ENCODE peak calls at places on chromosomes 6 and 20, in nine cellular contexts. One of them, this sample, is unnamed.

GRCh38 chr6:87803784-87804183 is 101.8 kb upstream of the AKIRIN2 start:
- DNase-seq in stimulated activated CD4-positive, alpha-beta T cell treated with anti-CD3 and anti-CD28 coated beads, Interleukin-1b, Interleukin-23, amount 100 ng/mL, for 1 hour: no peak
- DNase-seq in activated T-helper 9 cell treated with anti-CD3 and anti-CD28 coated beads, Interleukin-2, amount 50 U/mL, for 16 hours: no peak
- DNase-seq in activated gamma-delta T cell treated with Interleukin-2 at 50 U/mL for 16 hours: no peak
- DNase-seq in NCI-H1930: no peak
- DNase-seq in amniotic epithelial cell: no peak
- DNase-seq in occipital lobe: no peak
- DNase-seq in cardiac fibroblast: no peak
- DNase-seq in cerebellum: no peak
- DNase-seq in this sample: no peak

GRCh38 chr6:37021356-37022129 is 16.1 kb downstream of the FGD2 start:
- DNase-seq in stimulated activated CD4-positive, alpha-beta T cell treated with anti-CD3 and anti-CD28 coated beads, Interleukin-1b, Interleukin-23, amount 100 ng/mL, for 1 hour: peak; percentile 38
- DNase-seq in NCI-H1930: no peak
- DNase-seq in occipital lobe: no peak
- DNase-seq in cardiac fibroblast: peak; percentile 64
- DNase-seq in cerebellum: no peak
- DNase-seq in amniotic epithelial cell: peak; percentile 45
- DNase-seq in activated gamma-delta T cell treated with Interleukin-2 at 50 U/mL for 16 hours: peak; percentile 70
- DNase-seq in activated T-helper 9 cell treated with anti-CD3 and anti-CD28 coated beads, Interleukin-2, amount 50 U/mL, for 16 hours: peak; percentile 47
- DNase-seq in this sample: peak; percentile 10

GRCh38 chr6:26415791-26416190 is 13.7 kb downstream of the BTN3A1 start:
- DNase-seq in cardiac fibroblast: peak; percentile 15
- DNase-seq in NCI-H1930: no peak
- DNase-seq in stimulated activated CD4-positive, alpha-beta T cell treated with anti-CD3 and anti-CD28 coated beads, Interleukin-1b, Interleukin-23, amount 100 ng/mL, for 1 hour: no peak
- DNase-seq in occipital lobe: no peak
- DNase-seq in activated T-helper 9 cell treated with anti-CD3 and anti-CD28 coated beads, Interleukin-2, amount 50 U/mL, for 16 hours: no peak
- DNase-seq in activated gamma-delta T cell treated with Interleukin-2 at 50 U/mL for 16 hours: no peak
- DNase-seq in cerebellum: no peak
- DNase-seq in amniotic epithelial cell: no peak
- DNase-seq in this sample: no peak

GRCh38 chr6:125910518-125910917 is 46.1 kb upstream of the HINT3 start:
- DNase-seq in occipital lobe: no peak
- DNase-seq in activated gamma-delta T cell treated with Interleukin-2 at 50 U/mL for 16 hours: no peak
- DNase-seq in NCI-H1930: no peak
- DNase-seq in amniotic epithelial cell: peak; percentile 93
- DNase-seq in stimulated activated CD4-positive, alpha-beta T cell treated with anti-CD3 and anti-CD28 coated beads, Interleukin-1b, Interleukin-23, amount 100 ng/mL, for 1 hour: no peak
- DNase-seq in cardiac fibroblast: peak; percentile 80
- DNase-seq in cerebellum: no peak
- DNase-seq in activated T-helper 9 cell treated with anti-CD3 and anti-CD28 coated beads, Interleukin-2, amount 50 U/mL, for 16 hours: no peak
- DNase-seq in this sample: peak; percentile 43

GRCh38 chr20:23293689-23294088 is 56.9 kb upstream of the NXT1 start:
- DNase-seq in activated T-helper 9 cell treated with anti-CD3 and anti-CD28 coated beads, Interleukin-2, amount 50 U/mL, for 16 hours: no peak
- DNase-seq in stimulated activated CD4-positive, alpha-beta T cell treated with anti-CD3 and anti-CD28 coated beads, Interleukin-1b, Interleukin-23, amount 100 ng/mL, for 1 hour: no peak
- DNase-seq in amniotic epithelial cell: no peak
- DNase-seq in activated gamma-delta T cell treated with Interleukin-2 at 50 U/mL for 16 hours: no peak
- DNase-seq in occipital lobe: no peak
- DNase-seq in NCI-H1930: no peak
- DNase-seq in cardiac fibroblast: no peak
- DNase-seq in cerebellum: peak; percentile 51
- DNase-seq in this sample: no peak

GRCh38 chr6:24145690-24146131 is 19.7 kb downstream of the NRSN1 start:
- DNase-seq in NCI-H1930: no peak
- DNase-seq in cerebellum: no peak
- DNase-seq in cardiac fibroblast: no peak
- DNase-seq in stimulated activated CD4-positive, alpha-beta T cell treated with anti-CD3 and anti-CD28 coated beads, Interleukin-1b, Interleukin-23, amount 100 ng/mL, for 1 hour: no peak
- DNase-seq in amniotic epithelial cell: no peak
- DNase-seq in occipital lobe: no peak
- DNase-seq in activated T-helper 9 cell treated with anti-CD3 and anti-CD28 coated beads, Interleukin-2, amount 50 U/mL, for 16 hours: no peak
- DNase-seq in activated gamma-delta T cell treated with Interleukin-2 at 50 U/mL for 16 hours: no peak
- DNase-seq in this sample: no peak

GRCh38 chr20:56896447-56896846 is 267.3 kb downstream of the TFAP2C start:
- DNase-seq in occipital lobe: no peak
- DNase-seq in stimulated activated CD4-positive, alpha-beta T cell treated with anti-CD3 and anti-CD28 coated beads, Interleukin-1b, Interleukin-23, amount 100 ng/mL, for 1 hour: no peak
- DNase-seq in activated gamma-delta T cell treated with Interleukin-2 at 50 U/mL for 16 hours: no peak
- DNase-seq in cerebellum: no peak
- DNase-seq in NCI-H1930: no peak
- DNase-seq in activated T-helper 9 cell treated with anti-CD3 and anti-CD28 coated beads, Interleukin-2, amount 50 U/mL, for 16 hours: no peak
- DNase-seq in amniotic epithelial cell: no peak
- DNase-seq in cardiac fibroblast: no peak
- DNase-seq in this sample: no peak

GRCh38 chr6:2976571-2977085 is 5.3 kb upstream of the SERPINB6 start:
- DNase-seq in cardiac fibroblast: peak; percentile 86
- DNase-seq in amniotic epithelial cell: peak; percentile 65
- DNase-seq in activated T-helper 9 cell treated with anti-CD3 and anti-CD28 coated beads, Interleukin-2, amount 50 U/mL, for 16 hours: no peak
- DNase-seq in activated gamma-delta T cell treated with Interleukin-2 at 50 U/mL for 16 hours: no peak
- DNase-seq in NCI-H1930: no peak
- DNase-seq in cerebellum: no peak
- DNase-seq in occipital lobe: no peak
- DNase-seq in stimulated activated CD4-positive, alpha-beta T cell treated with anti-CD3 and anti-CD28 coated beads, Interleukin-1b, Interleukin-23, amount 100 ng/mL, for 1 hour: no peak
- DNase-seq in this sample: no peak

GRCh38 chr20:24629668-24630067 is 160.2 kb downstream of the SYNDIG1 start:
- DNase-seq in NCI-H1930: no peak
- DNase-seq in cardiac fibroblast: no peak
- DNase-seq in amniotic epithelial cell: peak; percentile 56
- DNase-seq in activated gamma-delta T cell treated with Interleukin-2 at 50 U/mL for 16 hours: no peak
- DNase-seq in cerebellum: peak; percentile 23
- DNase-seq in occipital lobe: no peak
- DNase-seq in activated T-helper 9 cell treated with anti-CD3 and anti-CD28 coated beads, Interleukin-2, amount 50 U/mL, for 16 hours: no peak
- DNase-seq in stimulated activated CD4-positive, alpha-beta T cell treated with anti-CD3 and anti-CD28 coated beads, Interleukin-1b, Interleukin-23, amount 100 ng/mL, for 1 hour: no peak
- DNase-seq in this sample: no peak

GRCh38 chr6:43744490-43744889 is 25.5 kb upstream of the VEGFA start:
- DNase-seq in stimulated activated CD4-positive, alpha-beta T cell treated with anti-CD3 and anti-CD28 coated beads, Interleukin-1b, Interleukin-23, amount 100 ng/mL, for 1 hour: no peak
- DNase-seq in activated gamma-delta T cell treated with Interleukin-2 at 50 U/mL for 16 hours: no peak
- DNase-seq in activated T-helper 9 cell treated with anti-CD3 and anti-CD28 coated beads, Interleukin-2, amount 50 U/mL, for 16 hours: no peak
- DNase-seq in occipital lobe: no peak
- DNase-seq in cerebellum: no peak
- DNase-seq in NCI-H1930: no peak
- DNase-seq in amniotic epithelial cell: no peak
- DNase-seq in cardiac fibroblast: no peak
- DNase-seq in this sample: no peak

GRCh38 chr20:61659652-61660346 is 405.9 kb downstream of the TAF4 start:
- DNase-seq in NCI-H1930: no peak
- DNase-seq in cerebellum: no peak
- DNase-seq in cardiac fibroblast: no peak
- DNase-seq in activated gamma-delta T cell treated with Interleukin-2 at 50 U/mL for 16 hours: no peak
- DNase-seq in activated T-helper 9 cell treated with anti-CD3 and anti-CD28 coated beads, Interleukin-2, amount 50 U/mL, for 16 hours: no peak
- DNase-seq in amniotic epithelial cell: no peak
- DNase-seq in stimulated activated CD4-positive, alpha-beta T cell treated with anti-CD3 and anti-CD28 coated beads, Interleukin-1b, Interleukin-23, amount 100 ng/mL, for 1 hour: no peak
- DNase-seq in occipital lobe: no peak
- DNase-seq in this sample: no peak

GRCh38 chr6:1130692-1131091 is 181.2 kb upstream of the FOXQ1 start:
- DNase-seq in activated gamma-delta T cell treated with Interleukin-2 at 50 U/mL for 16 hours: no peak
- DNase-seq in amniotic epithelial cell: no peak
- DNase-seq in activated T-helper 9 cell treated with anti-CD3 and anti-CD28 coated beads, Interleukin-2, amount 50 U/mL, for 16 hours: no peak
- DNase-seq in cardiac fibroblast: no peak
- DNase-seq in NCI-H1930: no peak
- DNase-seq in cerebellum: no peak
- DNase-seq in stimulated activated CD4-positive, alpha-beta T cell treated with anti-CD3 and anti-CD28 coated beads, Interleukin-1b, Interleukin-23, amount 100 ng/mL, for 1 hour: no peak
- DNase-seq in occipital lobe: no peak
- DNase-seq in this sample: peak; percentile 5

GRCh38 chr20:21102691-21103311 is 3.4 kb downstream of the LINC00237 start:
- DNase-seq in cerebellum: no peak
- DNase-seq in activated T-helper 9 cell treated with anti-CD3 and anti-CD28 coated beads, Interleukin-2, amount 50 U/mL, for 16 hours: no peak
- DNase-seq in activated gamma-delta T cell treated with Interleukin-2 at 50 U/mL for 16 hours: peak; percentile 23
- DNase-seq in stimulated activated CD4-positive, alpha-beta T cell treated with anti-CD3 and anti-CD28 coated beads, Interleukin-1b, Interleukin-23, amount 100 ng/mL, for 1 hour: no peak
- DNase-seq in cardiac fibroblast: no peak
- DNase-seq in NCI-H1930: no peak
- DNase-seq in occipital lobe: peak; percentile 23
- DNase-seq in amniotic epithelial cell: no peak
- DNase-seq in this sample: no peak

GRCh38 chr20:57265649-57266250 is 691 bp downstream of the BMP7 start:
- DNase-seq in stimulated activated CD4-positive, alpha-beta T cell treated with anti-CD3 and anti-CD28 coated beads, Interleukin-1b, Interleukin-23, amount 100 ng/mL, for 1 hour: no peak
- DNase-seq in activated T-helper 9 cell treated with anti-CD3 and anti-CD28 coated beads, Interleukin-2, amount 50 U/mL, for 16 hours: no peak
- DNase-seq in cerebellum: no peak
- DNase-seq in activated gamma-delta T cell treated with Interleukin-2 at 50 U/mL for 16 hours: no peak
- DNase-seq in occipital lobe: no peak
- DNase-seq in cardiac fibroblast: no peak
- DNase-seq in amniotic epithelial cell: no peak
- DNase-seq in NCI-H1930: no peak
- DNase-seq in this sample: no peak

GRCh38 chr20:62202083-62202395 is 18.0 kb downstream of the HRH3 start:
- DNase-seq in activated T-helper 9 cell treated with anti-CD3 and anti-CD28 coated beads, Interleukin-2, amount 50 U/mL, for 16 hours: no peak
- DNase-seq in stimulated activated CD4-positive, alpha-beta T cell treated with anti-CD3 and anti-CD28 coated beads, Interleukin-1b, Interleukin-23, amount 100 ng/mL, for 1 hour: no peak
- DNase-seq in cerebellum: no peak
- DNase-seq in activated gamma-delta T cell treated with Interleukin-2 at 50 U/mL for 16 hours: no peak
- DNase-seq in NCI-H1930: no peak
- DNase-seq in occipital lobe: no peak
- DNase-seq in amniotic epithelial cell: no peak
- DNase-seq in cardiac fibroblast: peak; percentile 27
- DNase-seq in this sample: no peak

GRCh38 chr6:134437376-134437775 is 119.5 kb upstream of the SGK1 start:
- DNase-seq in stimulated activated CD4-positive, alpha-beta T cell treated with anti-CD3 and anti-CD28 coated beads, Interleukin-1b, Interleukin-23, amount 100 ng/mL, for 1 hour: no peak
- DNase-seq in cerebellum: no peak
- DNase-seq in cardiac fibroblast: peak; percentile 67
- DNase-seq in occipital lobe: no peak
- DNase-seq in activated gamma-delta T cell treated with Interleukin-2 at 50 U/mL for 16 hours: no peak
- DNase-seq in NCI-H1930: no peak
- DNase-seq in amniotic epithelial cell: peak; percentile 48
- DNase-seq in activated T-helper 9 cell treated with anti-CD3 and anti-CD28 coated beads, Interleukin-2, amount 50 U/mL, for 16 hours: peak; percentile 29
- DNase-seq in this sample: no peak

GRCh38 chr20:33851842-33852466 is 40.8 kb downstream of the CHMP4B start:
- DNase-seq in occipital lobe: no peak
- DNase-seq in cerebellum: no peak
- DNase-seq in amniotic epithelial cell: no peak
- DNase-seq in activated T-helper 9 cell treated with anti-CD3 and anti-CD28 coated beads, Interleukin-2, amount 50 U/mL, for 16 hours: no peak
- DNase-seq in cardiac fibroblast: no peak
- DNase-seq in NCI-H1930: no peak
- DNase-seq in activated gamma-delta T cell treated with Interleukin-2 at 50 U/mL for 16 hours: no peak
- DNase-seq in stimulated activated CD4-positive, alpha-beta T cell treated with anti-CD3 and anti-CD28 coated beads, Interleukin-1b, Interleukin-23, amount 100 ng/mL, for 1 hour: no peak
- DNase-seq in this sample: no peak

GRCh38 chr20:326645-327031 is 1.3 kb downstream of the SOX12 start:
- DNase-seq in cerebellum: no peak
- DNase-seq in occipital lobe: no peak
- DNase-seq in stimulated activated CD4-positive, alpha-beta T cell treated with anti-CD3 and anti-CD28 coated beads, Interleukin-1b, Interleukin-23, amount 100 ng/mL, for 1 hour: no peak
- DNase-seq in amniotic epithelial cell: no peak
- DNase-seq in NCI-H1930: no peak
- DNase-seq in activated gamma-delta T cell treated with Interleukin-2 at 50 U/mL for 16 hours: peak; percentile 11
- DNase-seq in cardiac fibroblast: peak; percentile 14
- DNase-seq in activated T-helper 9 cell treated with anti-CD3 and anti-CD28 coated beads, Interleukin-2, amount 50 U/mL, for 16 hours: no peak
- DNase-seq in this sample: no peak

This sample was measured in skeletal muscle cell.